ENCODE peak calls at places on chromosome 21, in nine cellular contexts. R is ascending aorta, H is breast epithelium, U is body of pancreas, W is sigmoid colon, J is HCT116, G is H9, F is SK-N-SH, V is DND-41. T is an unnamed sample.

GRCh38 chr21:24197956-24198355 is 1409.3 kb downstream of the MRPL39 start:
- DNase-seq in R (no peak), H (no peak), U (no peak), W (no peak), J (no peak), G (no peak), F (no peak), V (no peak), T (no peak)

GRCh38 chr21:31198575-31198974 is 145.5 kb downstream of the TIAM1 start:
- DNase-seq in R (no peak), H (no peak), U (no peak), W (no peak), J (peak; percentile 48), G (no peak), F (peak; percentile 55), V (no peak), T (peak; percentile 79)

GRCh38 chr21:43817157-43818086 is 28.0 kb downstream of the RRP1 start:
- DNase-seq in R (no peak), H (no peak), U (no peak), W (no peak), J (no peak), G (no peak), F (no peak), V (no peak), T (no peak)

GRCh38 chr21:16402752-16403151 is 673.0 kb downstream of the USP25 start:
- DNase-seq in R (no peak), H (no peak), U (no peak), W (no peak), J (no peak), G (no peak), F (no peak), V (no peak), T (no peak)

GRCh38 chr21:24395320-24395933 is 1211.9 kb downstream of the MRPL39 start:
- DNase-seq in R (no peak), H (no peak), U (no peak), W (no peak), J (no peak), G (no peak), F (no peak), V (no peak), T (no peak)

GRCh38 chr21:44965251-44966022 is 25.6 kb downstream of the SLX9 start:
- DNase-seq in R (no peak), H (no peak), U (no peak), W (no peak), J (no peak), G (no peak), F (no peak), V (no peak), T (no peak)

GRCh38 chr21:31265293-31265692 is 78.8 kb downstream of the TIAM1 start:
- DNase-seq in R (no peak), H (no peak), U (no peak), W (no peak), J (no peak), G (no peak), F (no peak), V (no peak), T (no peak)

GRCh38 chr21:42873096-42873495 is 6.2 kb downstream of the WDR4 start:
- DNase-seq in R (no peak), H (no peak), U (no peak), W (no peak), J (no peak), G (no peak), F (no peak), V (no peak), T (no peak)

GRCh38 chr21:29175408-29176147 is 45.1 kb downstream of the MAP3K7CL start:
- DNase-seq in R (no peak), H (no peak), U (peak; percentile 48), W (no peak), J (no peak), G (no peak), F (no peak), V (no peak), T (no peak)

GRCh38 chr21:37257967-37258877 is 8.9 kb downstream of the VPS26C start:
- DNase-seq in R (no peak), H (no peak), U (peak; percentile 54), W (peak; percentile 76), J (no peak), G (peak; percentile 84), F (peak; percentile 74), V (peak; percentile 86), T (peak; percentile 95)

GRCh38 chr21:31180256-31181088 is 142.2 kb upstream of the KRTAP19-8 start:
- DNase-seq in R (no peak), H (no peak), U (no peak), W (no peak), J (peak; percentile 24), G (no peak), F (peak; percentile 68), V (peak; percentile 27), T (peak; percentile 66)

GRCh38 chr21:44708213-44708865 is 3.0 kb downstream of the TSPEAR start:
- DNase-seq in R (no peak), H (no peak), U (no peak), W (no peak), J (no peak), G (peak; percentile 71), F (peak; percentile 20), V (no peak), T (no peak)

GRCh38 chr21:36542312-36543101 is 62.6 kb upstream of the CLDN14 start:
- DNase-seq in R (no peak), H (no peak), U (peak; percentile 16), W (no peak), J (no peak), G (peak; percentile 70), F (no peak), V (no peak), T (peak; percentile 48)

GRCh38 chr21:28818663-28819278 is 173.9 kb downstream of the LTN1 start:
- DNase-seq in R (no peak), H (no peak), U (no peak), W (no peak), J (no peak), G (no peak), F (no peak), V (no peak), T (no peak)

GRCh38 chr21:28550057-28550825 is 442.4 kb downstream of the LTN1 start:
- DNase-seq in R (no peak), H (no peak), U (no peak), W (no peak), J (no peak), G (no peak), F (no peak), V (no peak), T (peak; percentile 35)

GRCh38 chr21:31045841-31046240 is 7.6 kb upstream of the KRTAP19-8 start:
- DNase-seq in R (no peak), H (no peak), U (no peak), W (no peak), J (no peak), G (no peak), F (no peak), V (no peak), T (no peak)

GRCh38 chr21:44438531-44439210 is 16.6 kb upstream of the LRRC3 start:
- DNase-seq in R (no peak), H (no peak), U (peak; percentile 65), W (peak; percentile 87), J (no peak), G (no peak), F (peak; percentile 85), V (no peak), T (no peak)

GRCh38 chr21:44579056-44579832 is 1.2 kb downstream of the KRTAP10-5 start:
- DNase-seq in R (no peak), H (no peak), U (no peak), W (no peak), J (no peak), G (peak; percentile 22), F (no peak), V (no peak), T (no peak)

GRCh38 chr21:41715649-41716321 is 51.1 kb downstream of the RIPK4 start:
- DNase-seq in R (no peak), H (no peak), U (peak; percentile 71), W (no peak), J (no peak), G (no peak), F (no peak), V (no peak), T (no peak)
- H3K27ac ChIP-seq in R (no peak overlapping the region), H (peak overlapping the region; percentile 81), U (peak overlapping the region; percentile 69), W (no peak overlapping the region), J (no peak overlapping the region), G (no peak overlapping the region), F (no peak overlapping the region), V (no peak overlapping the region), T (no peak overlapping the region)

DNA sequence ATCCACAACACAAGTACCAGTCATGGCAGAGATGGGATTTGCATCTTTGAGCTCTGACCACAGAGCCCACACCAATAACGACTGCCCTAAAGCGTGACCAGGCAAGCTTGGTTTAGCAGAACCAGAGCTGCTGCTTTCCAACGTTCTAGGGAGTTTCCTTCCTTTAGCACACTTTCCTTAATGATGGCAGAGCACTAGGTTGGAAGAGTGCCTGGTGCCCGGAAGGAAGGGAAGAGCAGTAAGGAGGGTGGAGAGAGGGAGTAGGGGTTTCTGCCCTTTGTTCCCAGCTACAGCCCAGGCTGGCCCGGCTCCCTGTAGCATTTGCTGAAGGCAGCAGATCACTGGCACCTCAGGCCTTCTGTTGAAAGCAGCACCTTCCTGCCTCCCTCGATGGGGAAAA is 6.1 kb upstream of the EVA1C start:
- DNase-seq in R (no peak), H (no peak), U (no peak), W (no peak), J (no peak), G (no peak), F (no peak), V (no peak), T (no peak)
- H3K27ac ChIP-seq in R (peak overlapping the region; percentile 48), H (no peak overlapping the region), U (no peak overlapping the region), W (no peak overlapping the region), J (no peak overlapping the region), G (no peak overlapping the region), F (no peak overlapping the region), V (no peak overlapping the region), T (no peak overlapping the region)

DNA sequence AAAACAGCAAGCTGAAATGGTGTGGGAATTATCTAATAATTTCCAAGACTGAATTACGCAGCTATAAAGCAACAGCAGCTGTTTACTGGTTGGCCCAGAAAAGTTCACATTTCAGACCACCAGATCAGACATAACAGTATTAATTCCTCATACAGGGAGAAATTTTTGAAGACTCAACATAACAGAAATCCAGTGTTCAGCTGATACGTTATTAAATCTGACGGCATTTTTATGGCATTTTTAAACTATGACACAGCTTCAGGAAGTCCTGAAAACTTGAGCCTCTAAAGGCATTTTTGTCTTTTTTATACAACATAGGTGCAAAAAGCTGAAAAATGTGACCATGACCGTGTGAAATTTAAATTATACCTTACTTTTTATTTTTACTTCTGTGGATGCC is 91.2 kb downstream of the APP start:
- DNase-seq in R (no peak), H (no peak), U (no peak), W (no peak), J (no peak), G (no peak), F (no peak), V (no peak), T (no peak)
- H3K27ac ChIP-seq in R (no peak overlapping the region), H (no peak overlapping the region), U (no peak overlapping the region), W (no peak overlapping the region), J (no peak overlapping the region), G (no peak overlapping the region), F (peak overlapping the region; percentile 44), V (no peak overlapping the region), T (no peak overlapping the region)

DNA sequence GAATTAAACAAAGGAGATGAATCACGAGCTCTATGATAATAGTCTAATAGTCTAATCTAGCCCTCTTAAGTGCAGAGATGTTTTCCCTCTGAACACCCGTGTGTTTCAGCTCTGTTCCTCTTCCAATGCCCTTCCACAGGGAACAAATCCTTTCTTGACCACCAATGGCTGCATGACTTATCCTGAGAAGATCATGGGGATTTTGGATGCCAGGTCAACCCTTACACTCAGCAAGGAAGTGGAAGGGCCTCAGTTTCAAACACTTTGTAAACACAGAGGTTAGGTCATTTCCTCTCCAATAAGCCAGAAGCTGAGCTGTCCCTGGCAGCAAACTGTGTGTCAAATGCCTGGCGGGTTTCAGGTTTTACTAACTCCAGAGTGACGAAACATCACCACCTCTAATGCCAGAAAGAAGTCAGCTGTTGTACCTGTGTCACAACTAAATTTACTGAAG is 200.0 kb downstream of the GABPA start:
- DNase-seq in R (peak; percentile 69), H (peak; percentile 58), U (peak; percentile 87), W (peak; percentile 92), J (no peak), G (no peak), F (no peak), V (no peak), T (no peak)
- H3K27ac ChIP-seq in R (peak overlapping the region; percentile 67), H (peak overlapping the region; percentile 92), U (peak overlapping the region; percentile 65), W (peak overlapping the region; percentile 57), J (no peak overlapping the region), G (no peak overlapping the region), F (no peak overlapping the region), V (no peak overlapping the region), T (no peak overlapping the region)